ENCODE peak calls at places on chromosome 17, in ten cellular contexts. V is aorta; C is breast epithelium; K is AG04450; O is neural progenitor cell; Q is small intestine; I is spleen; J is OCI-LY7; A is CD4-positive, CD25-positive, alpha-beta regulatory T cell; M is psoas muscle. E is an unnamed sample.

GRCh38 chr17:46726106-46726670 is 92.3 kb downstream of the WNT3 start:
- DNase-seq in V (no peak), C (no peak), K (no peak), O (no peak), Q (peak; percentile 23), I (no peak), J (peak; percentile 60), A (no peak), M (no peak), E (no peak)

GRCh38 chr17:43601280-43602050 is 55.3 kb upstream of the ETV4 start:
- DNase-seq in V (peak; percentile 86), C (peak; percentile 47), K (no peak), O (no peak), Q (no peak), I (no peak), J (no peak), A (no peak), M (peak; percentile 66), E (no peak)

GRCh38 chr17:70357196-70357595 is 187.9 kb downstream of the KCNJ2 start:
- DNase-seq in V (no peak), C (no peak), K (no peak), O (no peak), Q (no peak), I (no peak), J (no peak), A (no peak), M (no peak), E (no peak)

GRCh38 chr17:75854881-75855309 is 240 bp downstream of the WBP2 start:
- DNase-seq in V (peak; percentile 88), C (peak; percentile 41), K (no peak), O (no peak), Q (no peak), I (no peak), J (no peak), A (no peak), M (no peak), E (peak; percentile 79)

GRCh38 chr17:43952724-43953666 is 745 bp downstream of the PYY start:
- DNase-seq in V (no peak), C (no peak), K (no peak), O (peak; percentile 93), Q (no peak), I (no peak), J (no peak), A (no peak), M (no peak), E (no peak)

GRCh38 chr17:78002166-78002565 is 43.7 kb downstream of the TNRC6C start:
- DNase-seq in V (no peak), C (no peak), K (no peak), O (no peak), Q (no peak), I (no peak), J (no peak), A (no peak), M (no peak), E (no peak)

GRCh38 chr17:42323268-42323773 is 35.0 kb downstream of the STAT5A start:
- DNase-seq in V (peak; percentile 35), C (no peak), K (no peak), O (no peak), Q (no peak), I (no peak), J (no peak), A (no peak), M (no peak), E (no peak)

GRCh38 chr17:2949469-2950044 is 113.8 kb downstream of the OR1D5 start:
- DNase-seq in V (peak; percentile 74), C (no peak), K (no peak), O (no peak), Q (peak; percentile 68), I (peak; percentile 51), J (no peak), A (no peak), M (no peak), E (no peak)

GRCh38 chr17:34620458-34620857 is 41.1 kb downstream of the TMEM132E start:
- DNase-seq in V (no peak), C (no peak), K (no peak), O (no peak), Q (no peak), I (no peak), J (no peak), A (no peak), M (no peak), E (no peak)

GRCh38 chr17:42849451-42850157 is 1.4 kb upstream of the AOC3 start:
- DNase-seq in V (no peak), C (no peak), K (no peak), O (no peak), Q (peak; percentile 72), I (peak; percentile 44), J (no peak), A (no peak), M (no peak), E (no peak)

GRCh38 chr17:7293821-7294613 is 422 bp downstream of the YBX2 start:
- DNase-seq in V (no peak), C (no peak), K (no peak), O (peak; percentile 77), Q (peak; percentile 92), I (no peak), J (no peak), A (no peak), M (no peak), E (no peak)

GRCh38 chr17:68860941-68861340 is 94.3 kb downstream of the ABCA8 start:
- DNase-seq in V (no peak), C (no peak), K (no peak), O (no peak), Q (no peak), I (no peak), J (no peak), A (no peak), M (no peak), E (no peak)

GRCh38 chr17:66602659-66603363 is 232.1 kb upstream of the CACNG5 start:
- DNase-seq in V (no peak), C (no peak), K (no peak), O (no peak), Q (no peak), I (no peak), J (no peak), A (no peak), M (no peak), E (no peak)

GRCh38 chr17:78497115-78497540 is 80.1 kb downstream of the DNAH17 start:
- DNase-seq in V (peak; percentile 82), C (peak; percentile 61), K (peak; percentile 38), O (peak; percentile 87), Q (peak; percentile 71), I (peak; percentile 87), J (peak; percentile 77), A (peak; percentile 35), M (peak; percentile 86), E (peak; percentile 47)

GRCh38 chr17:27293359-27293897 is 486 bp upstream of the WSB1 start:
- DNase-seq in V (no peak), C (no peak), K (no peak), O (peak; percentile 16), Q (peak; percentile 18), I (peak; percentile 89), J (peak; percentile 10), A (no peak), M (no peak), E (no peak)

DNA sequence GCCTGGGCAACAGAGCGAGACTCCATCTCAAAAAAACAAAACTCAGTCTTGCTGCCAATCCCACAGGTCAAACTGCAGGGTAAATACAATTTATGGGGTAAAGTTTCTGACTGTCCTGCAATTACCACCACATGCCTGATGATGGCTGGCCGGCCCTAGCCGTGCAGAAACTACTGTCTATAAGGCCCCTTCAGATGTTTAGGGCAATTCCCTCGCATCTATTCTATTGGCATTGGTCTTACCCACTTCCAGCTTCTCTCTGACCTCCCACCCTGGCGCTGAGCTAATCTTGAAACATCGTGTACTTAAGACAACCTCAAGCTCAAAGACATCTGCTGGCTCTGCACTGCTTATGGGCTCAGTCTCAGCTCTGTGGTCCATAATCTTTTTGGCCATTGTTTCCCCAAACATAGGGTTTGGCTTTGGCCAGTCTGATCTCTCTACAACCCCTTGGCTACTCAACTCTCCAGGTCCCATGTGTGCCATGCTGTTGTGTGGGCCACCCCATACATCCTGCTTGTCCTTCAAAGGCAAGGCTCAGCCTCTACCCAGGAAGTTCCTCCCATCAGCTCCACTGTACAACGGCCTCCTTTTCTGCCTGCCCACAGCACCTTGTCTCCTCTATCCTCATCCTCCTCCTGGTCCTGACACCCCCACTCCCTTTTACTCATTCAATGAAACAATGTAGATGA is 16.6 kb downstream of the MAP3K14 start:
- DNase-seq in V (no peak), C (no peak), K (no peak), O (no peak), Q (no peak), I (no peak), J (peak; percentile 46), A (no peak), M (no peak), E (no peak)
- H3K27ac ChIP-seq in V (no peak overlapping the region), C (peak overlapping the region; percentile 73), K (no peak overlapping the region), O (no peak overlapping the region), Q (no peak overlapping the region), I (peak overlapping the region; percentile 47), J (peak overlapping the region; percentile 8), A (no peak overlapping the region), M (peak overlapping the region; percentile 96), E (no peak overlapping the region)

GRCh38 chr17:57111386-57111785 is 26.3 kb downstream of the AKAP1 start:
- DNase-seq in V (no peak), C (no peak), K (no peak), O (no peak), Q (no peak), I (no peak), J (no peak), A (no peak), M (no peak), E (no peak)
- H3K27ac ChIP-seq in V (peak overlapping the region; percentile 39), C (peak overlapping the region; percentile 87), K (no peak overlapping the region), O (no peak overlapping the region), Q (no peak overlapping the region), I (no peak overlapping the region), J (no peak overlapping the region), A (no peak overlapping the region), M (peak overlapping the region; percentile 92), E (no peak overlapping the region)

DNA sequence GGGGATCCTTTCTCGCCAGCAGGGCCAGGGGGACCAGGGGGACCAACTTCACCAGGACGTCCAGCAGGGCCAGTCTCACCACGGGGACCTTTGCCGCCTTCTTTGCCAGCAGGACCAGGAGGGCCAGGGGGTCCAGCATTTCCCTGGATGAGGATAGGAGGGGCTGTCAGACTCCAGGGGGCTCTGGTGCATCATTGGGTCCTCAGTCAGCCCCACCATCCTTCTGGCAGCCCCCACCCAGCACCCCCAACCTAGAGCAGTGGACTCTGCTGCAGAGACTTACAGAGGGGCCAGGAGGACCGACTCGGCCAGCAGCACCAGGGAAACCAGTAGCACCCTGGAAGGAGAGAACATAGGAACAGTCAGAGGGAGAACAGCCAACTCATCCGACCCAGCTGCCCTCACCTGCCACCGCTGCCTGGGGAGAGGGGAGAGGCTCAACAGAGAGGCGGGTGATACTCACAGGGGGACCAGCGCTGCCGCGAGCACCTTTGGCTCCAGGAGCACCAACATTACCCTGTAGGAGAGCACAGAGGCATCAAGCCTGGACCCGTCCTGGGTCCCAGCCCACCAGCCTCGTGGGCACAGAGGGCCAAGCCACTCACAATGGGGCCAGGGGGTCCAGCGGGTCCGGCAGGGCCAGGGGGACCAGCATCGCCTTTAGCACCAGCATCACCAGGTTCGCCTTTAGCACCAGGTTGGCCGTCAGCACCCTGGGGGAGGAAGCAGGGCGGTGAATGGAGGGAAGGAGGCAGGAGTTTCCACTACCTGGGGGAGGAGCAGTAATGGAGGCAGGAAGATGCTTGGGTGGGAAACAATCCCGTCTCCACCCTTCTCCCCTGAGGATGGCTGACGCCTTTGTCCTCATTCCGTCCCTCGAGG is 11.8 kb downstream of the COL1A1 start:
- DNase-seq in V (no peak), C (no peak), K (no peak), O (no peak), Q (no peak), I (no peak), J (no peak), A (no peak), M (no peak), E (no peak)
- H3K27ac ChIP-seq in V (peak overlapping the region; percentile 2), C (no peak overlapping the region), K (peak overlapping the region; percentile 98), O (no peak overlapping the region), Q (no peak overlapping the region), I (no peak overlapping the region), J (no peak overlapping the region), A (no peak overlapping the region), M (no peak overlapping the region), E (no peak overlapping the region)

GRCh38 chr17:927611-928461 is 51.7 kb downstream of the NXN start:
- DNase-seq in V (no peak), C (peak; percentile 85), K (peak; percentile 94), O (peak; percentile 75), Q (no peak), I (no peak), J (no peak), A (no peak), M (no peak), E (no peak)
- H3K27ac ChIP-seq in V (no peak overlapping the region), C (peak overlapping the region; percentile 87), K (peak overlapping the region; percentile 94), O (no peak overlapping the region), Q (no peak overlapping the region), I (no peak overlapping the region), J (no peak overlapping the region), A (no peak overlapping the region), M (no peak overlapping the region), E (no peak overlapping the region)

E was measured in substantia nigra.